ENCODE peak calls at places on chromosomes 16 and 17, in nine cellular contexts. C is neural progenitor cell, Q is pancreas, J is AG04450, A is sigmoid colon, O is right cardiac atrium, G is esophagus muscularis mucosa, T is HCT116, H is PC-9. E is an unnamed sample.

GRCh38 chr17:42698736-42699414 is 16.5 kb downstream of the CNTNAP1 start:
- DNase-seq in C (peak; percentile 76), Q (no peak), J (no peak), A (no peak), O (peak; percentile 71), G (no peak), T (no peak), H (no peak), E (peak; percentile 72)

GRCh38 chr16:27737513-27737912 is 187.6 kb downstream of the KATNIP start:
- DNase-seq in C (no peak), Q (no peak), J (no peak), A (no peak), O (no peak), G (no peak), T (no peak), H (no peak), E (no peak)

GRCh38 chr17:16516594-16517018 is 24.6 kb upstream of the LRRC75A start:
- DNase-seq in C (peak; percentile 54), Q (no peak), J (peak; percentile 29), A (no peak), O (no peak), G (no peak), T (peak; percentile 22), H (no peak), E (peak; percentile 37)

GRCh38 chr16:29840240-29840639 is 20.0 kb downstream of the MVP start:
- DNase-seq in C (no peak), Q (no peak), J (no peak), A (no peak), O (no peak), G (no peak), T (no peak), H (no peak), E (no peak)

GRCh38 chr17:1762906-1763829 is 1.3 kb downstream of the SERPINF1 start:
- DNase-seq in C (peak; percentile 72), Q (no peak), J (peak; percentile 43), A (peak; percentile 87), O (peak; percentile 74), G (no peak), T (no peak), H (no peak), E (peak; percentile 29)

GRCh38 chr17:27424516-27424915 is 31.7 kb upstream of the KSR1 start:
- DNase-seq in C (no peak), Q (no peak), J (no peak), A (no peak), O (no peak), G (no peak), T (no peak), H (no peak), E (no peak)

GRCh38 chr17:82603981-82604448 is 44.2 kb downstream of the WDR45B start:
- DNase-seq in C (no peak), Q (peak; percentile 56), J (no peak), A (peak; percentile 79), O (peak; percentile 77), G (no peak), T (no peak), H (no peak), E (no peak)

GRCh38 chr16:11836653-11837244 is 14.6 kb downstream of the RSL1D1 start:
- DNase-seq in C (no peak), Q (no peak), J (no peak), A (no peak), O (no peak), G (no peak), T (no peak), H (no peak), E (no peak)

GRCh38 chr16:3170440-3171180 is 17.4 kb upstream of the OR1F1 start:
- DNase-seq in C (peak; percentile 57), Q (no peak), J (no peak), A (peak; percentile 65), O (no peak), G (no peak), T (no peak), H (no peak), E (no peak)

GRCh38 chr16:3173892-3174617 is 13.9 kb upstream of the OR1F1 start:
- DNase-seq in C (peak; percentile 87), Q (no peak), J (no peak), A (peak; percentile 48), O (no peak), G (no peak), T (no peak), H (no peak), E (no peak)

GRCh38 chr16:3174618-3175148 is 13.3 kb upstream of the OR1F1 start:
- DNase-seq in C (no peak), Q (no peak), J (no peak), A (peak; percentile 36), O (no peak), G (no peak), T (no peak), H (no peak), E (no peak)

GRCh38 chr16:3171181-3171854 is 16.7 kb upstream of the OR1F1 start:
- DNase-seq in C (peak; percentile 47), Q (no peak), J (no peak), A (peak; percentile 52), O (no peak), G (no peak), T (no peak), H (no peak), E (no peak)

DNA sequence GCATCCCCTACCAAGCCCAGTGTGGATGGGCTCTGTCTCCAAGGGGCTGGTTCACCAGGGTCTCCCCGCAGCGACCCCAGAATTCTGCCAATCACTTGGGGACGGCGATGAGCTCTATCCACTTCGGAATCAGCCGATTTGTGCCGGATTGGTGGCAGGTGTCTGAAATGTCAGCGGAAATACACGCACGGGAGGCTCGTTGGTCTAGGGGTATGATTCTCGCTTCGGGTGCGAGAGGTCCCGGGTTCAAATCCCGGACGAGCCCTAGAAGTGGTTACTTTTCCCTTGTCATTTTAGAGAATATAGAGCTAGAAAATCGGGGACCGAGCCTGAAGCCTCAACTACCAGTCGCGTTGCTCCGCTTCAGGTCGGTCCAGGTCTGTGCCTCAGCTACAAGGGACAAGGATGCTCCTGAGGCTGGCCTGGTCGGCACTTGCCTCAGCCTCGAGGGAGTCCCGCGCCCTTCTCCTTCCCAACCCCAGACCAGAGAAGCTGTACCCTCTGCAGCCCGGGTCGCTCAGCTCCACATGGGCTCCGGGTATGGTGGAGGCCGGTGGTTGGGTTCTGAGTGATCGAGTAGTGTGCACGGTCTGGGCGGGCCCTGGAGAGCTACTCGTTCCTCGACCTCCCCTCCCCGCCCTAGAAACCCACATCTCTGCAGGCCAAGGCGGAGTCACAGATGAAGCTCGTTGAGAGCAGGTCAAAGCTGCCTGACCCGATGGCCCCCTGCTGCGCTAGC is 16.0 kb upstream of the OR1F1 start:
- DNase-seq in C (peak; percentile 49), Q (no peak), J (no peak), A (peak; percentile 51), O (no peak), G (no peak), T (no peak), H (no peak), E (peak; percentile 78)
- H3K27me3 ChIP-seq in C (peaks cover 94% of the 10 kb centered on the region), Q (peaks cover 21% of the 10 kb centered on the region), J (peaks cover 54% of the 10 kb centered on the region), A (peaks cover 74% of the 10 kb centered on the region), O (no peaks in the 10 kb centered on the region), G (peaks cover 8% of the 10 kb centered on the region), T (no peaks in the 10 kb centered on the region), H (no peaks in the 10 kb centered on the region), E (peaks cover 20% of the 10 kb centered on the region)

GRCh38 chr16:4052801-4053662 is 63.2 kb downstream of the ADCY9 start:
- DNase-seq in C (no peak), Q (peak; percentile 71), J (no peak), A (peak; percentile 74), O (peak; percentile 78), G (no peak), T (peak; percentile 15), H (no peak), E (peak; percentile 75)

GRCh38 chr16:4049031-4049430 is 67.2 kb downstream of the ADCY9 start:
- DNase-seq in C (no peak), Q (no peak), J (no peak), A (peak; percentile 24), O (no peak), G (no peak), T (no peak), H (no peak), E (no peak)

GRCh38 chr16:4052096-4052495 is 64.1 kb downstream of the ADCY9 start:
- DNase-seq in C (no peak), Q (no peak), J (no peak), A (peak; percentile 43), O (no peak), G (no peak), T (no peak), H (no peak), E (no peak)

GRCh38 chr16:4053663-4054479 is 62.4 kb downstream of the ADCY9 start:
- DNase-seq in C (no peak), Q (peak; percentile 57), J (peak; percentile 87), A (peak; percentile 85), O (peak; percentile 84), G (peak; percentile 94), T (peak; percentile 12), H (peak; percentile 94), E (peak; percentile 93)

DNA sequence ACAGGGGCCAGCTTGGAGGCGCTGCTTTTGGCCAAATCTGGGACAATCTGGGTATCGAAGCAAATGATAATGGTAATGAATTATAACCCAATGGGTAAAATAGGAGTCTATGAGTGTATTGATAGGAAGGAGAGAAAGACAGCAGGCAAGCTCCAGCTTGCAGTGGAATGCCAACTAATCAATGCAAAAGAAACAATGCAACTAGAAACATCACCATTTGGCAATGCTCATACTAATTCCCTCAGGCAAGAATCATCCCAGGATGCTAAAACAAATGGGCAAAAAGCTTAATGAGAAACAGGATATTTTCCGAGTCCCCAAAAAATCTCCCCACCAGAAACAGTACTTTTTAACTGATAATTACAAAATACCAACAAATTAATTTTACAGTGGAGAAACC is 64.7 kb downstream of the ADCY9 start:
- DNase-seq in C (no peak), Q (no peak), J (no peak), A (no peak), O (no peak), G (no peak), T (no peak), H (no peak), E (no peak)
- H3K9me3 ChIP-seq in C (no peaks in the 10 kb centered on the region), Q (no peaks in the 10 kb centered on the region), J (no peaks in the 10 kb centered on the region), A (no peaks in the 10 kb centered on the region), O (no peaks in the 10 kb centered on the region), G (no peaks in the 10 kb centered on the region), T (no peaks in the 10 kb centered on the region), H (no peaks in the 10 kb centered on the region), E (no peaks in the 10 kb centered on the region)

GRCh38 chr16:2035431-2036199 is 8.9 kb downstream of the NHERF2 start:
- DNase-seq in C (peak; percentile 47), Q (peak; percentile 51), J (peak; percentile 43), A (peak; percentile 84), O (peak; percentile 90), G (no peak), T (no peak), H (no peak), E (peak; percentile 75)

GRCh38 chr16:2036200-2036966 is 9.7 kb downstream of the NHERF2 start:
- DNase-seq in C (no peak), Q (no peak), J (no peak), A (peak; percentile 65), O (peak; percentile 71), G (no peak), T (no peak), H (no peak), E (no peak)

GRCh38 chr16:2037115-2037514 is 10.4 kb downstream of the NHERF2 start:
- DNase-seq in C (no peak), Q (no peak), J (no peak), A (no peak), O (no peak), G (no peak), T (no peak), H (no peak), E (no peak)

GRCh38 chr16:2033057-2033911 is 6.6 kb downstream of the NHERF2 start:
- DNase-seq in C (peak; percentile 38), Q (no peak), J (no peak), A (peak; percentile 92), O (peak; percentile 89), G (no peak), T (no peak), H (no peak), E (peak; percentile 82)

DNA sequence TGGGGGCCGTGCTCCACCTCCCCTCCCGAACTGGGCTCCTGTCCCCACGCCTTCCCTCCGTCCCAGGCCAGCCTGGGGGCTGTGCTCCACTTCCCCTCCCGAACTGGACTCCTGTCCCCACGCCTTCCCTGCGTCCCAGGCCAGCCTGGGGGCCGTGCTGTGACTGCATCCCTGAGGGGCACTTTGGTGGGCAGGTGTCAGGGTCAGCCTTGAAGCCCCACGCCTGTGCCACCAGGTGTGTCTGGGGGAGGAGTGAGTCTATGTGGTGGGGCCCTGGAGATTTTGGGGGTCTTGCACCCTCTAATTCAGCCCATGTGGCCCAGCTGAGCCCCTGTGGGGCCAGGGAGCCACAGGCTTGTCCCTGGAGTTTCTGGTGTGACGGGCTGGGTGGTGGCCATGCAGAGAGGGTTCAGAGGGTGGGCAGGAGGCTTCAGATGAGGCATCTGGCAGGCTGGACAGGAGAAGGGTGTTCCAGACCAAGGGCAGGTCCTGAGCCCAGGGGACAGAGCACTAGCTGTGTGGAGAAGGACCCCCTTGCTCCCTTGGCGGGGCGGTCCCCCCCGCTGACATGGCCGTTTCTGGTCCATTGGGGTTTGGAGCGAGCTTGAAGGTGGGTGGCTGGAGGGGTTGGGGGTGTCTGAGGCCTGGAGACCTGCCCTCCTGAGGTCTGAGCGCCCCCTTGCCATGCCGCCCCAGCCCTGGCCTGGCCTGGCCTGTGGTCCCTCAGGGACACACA is 8.2 kb downstream of the NHERF2 start:
- DNase-seq in C (no peak), Q (no peak), J (no peak), A (no peak), O (peak; percentile 76), G (no peak), T (no peak), H (no peak), E (no peak)
- H3K4me3 ChIP-seq in C (no peak overlapping the region), Q (no peak overlapping the region), J (no peak overlapping the region), A (no peak overlapping the region), O (peak overlapping the region; percentile 33), G (peak overlapping the region; percentile 43), T (no peak overlapping the region), H (no peak overlapping the region), E (no peak overlapping the region)

GRCh38 chr16:86565644-86566511 is 751 bp upstream of the FOXC2 start:
- DNase-seq in C (peak; percentile 76), Q (no peak), J (no peak), A (no peak), O (no peak), G (no peak), T (no peak), H (no peak), E (no peak)

GRCh38 chr16:86563489-86564345 is 2.9 kb upstream of the FOXC2 start:
- DNase-seq in C (peak; percentile 95), Q (peak; percentile 82), J (peak; percentile 80), A (peak; percentile 95), O (peak; percentile 91), G (peak; percentile 97), T (peak; percentile 92), H (peak; percentile 72), E (peak; percentile 94)

GRCh38 chr16:86565181-86565631 is 1.4 kb upstream of the FOXC2 start:
- DNase-seq in C (no peak), Q (no peak), J (no peak), A (no peak), O (no peak), G (no peak), T (no peak), H (no peak), E (no peak)

GRCh38 chr16:86559802-86560305 is 4.8 kb upstream of the MTHFSD start:
- DNase-seq in C (no peak), Q (no peak), J (no peak), A (no peak), O (no peak), G (no peak), T (no peak), H (no peak), E (no peak)

GRCh38 chr16:86562356-86562755 is 4.3 kb upstream of the FOXC2 start:
- DNase-seq in C (no peak), Q (no peak), J (no peak), A (peak; percentile 18), O (no peak), G (no peak), T (no peak), H (no peak), E (no peak)
- H3K27me3 ChIP-seq in C (peaks cover 57% of the 10 kb centered on the region), Q (peaks cover 24% of the 10 kb centered on the region), J (peaks cover 2% of the 10 kb centered on the region), A (peaks cover 31% of the 10 kb centered on the region), O (no peaks in the 10 kb centered on the region), G (no peaks in the 10 kb centered on the region), T (peaks cover 4% of the 10 kb centered on the region), H (peaks cover 54% of the 10 kb centered on the region), E (peaks cover 7% of the 10 kb centered on the region)

E was measured in MG63.